ENCODE peak calls at places on chromosomes 12 and 14, in six cellular contexts. S is dorsolateral prefrontal cortex, N is endothelial cell, Y is right lobe of liver, K is neural crest cell, X is chondrocyte. G is an unnamed sample.

GRCh38 chr12:61652265-61652664 is 607.9 kb upstream of the USP15 start:
- DNase-seq in X (no peak), N (no peak), Y (no peak), K (no peak), S (no peak), G (no peak)

GRCh38 chr14:61322011-61322798 is 826 bp downstream of the PRKCH start:
- DNase-seq in K (no peak), N (no peak), Y (peak; percentile 65), S (no peak), X (no peak), G (no peak)

GRCh38 chr14:103528158-103528511 is 861 bp upstream of the TRMT61A start:
- DNase-seq in S (no peak), X (no peak), N (no peak), K (no peak), Y (no peak), G (no peak)

GRCh38 chr12:92784356-92784755 is 81.6 kb downstream of the PLEKHG7 start:
- DNase-seq in S (no peak), K (no peak), N (no peak), X (no peak), Y (no peak), G (no peak)

GRCh38 chr12:105561981-105562726 is 231.7 kb downstream of the C12orf75 start:
- DNase-seq in N (no peak), X (no peak), K (no peak), Y (no peak), S (no peak), G (no peak)

GRCh38 chr14:64841772-64842490 is 37.8 kb downstream of the SPTB start:
- DNase-seq in S (no peak), X (no peak), K (no peak), N (no peak), Y (no peak), G (no peak)

GRCh38 chr12:12901158-12901791 is 9.9 kb downstream of the GPRC5A start:
- DNase-seq in K (no peak), S (peak; percentile 48), X (no peak), Y (no peak), N (no peak), G (no peak)

GRCh38 chr14:102931580-102932285 is 9.3 kb downstream of the AMN start:
- DNase-seq in K (no peak), S (no peak), N (no peak), Y (peak; percentile 55), X (no peak), G (no peak)

GRCh38 chr12:116693259-116694227 is 44.3 kb downstream of the SPRING1 start:
- DNase-seq in K (no peak), S (no peak), Y (peak; percentile 75), X (no peak), N (no peak), G (no peak)

GRCh38 chr12:13176257-13176656 is 20.3 kb upstream of the EMP1 start:
- DNase-seq in X (no peak), S (no peak), N (no peak), K (no peak), Y (no peak), G (no peak)

GRCh38 chr12:54135621-54136027 is 53.2 kb downstream of the SMUG1 start:
- DNase-seq in Y (no peak), K (no peak), S (no peak), N (no peak), X (peak; percentile 22), G (no peak)

GRCh38 chr12:93122089-93122488 is 193.0 kb upstream of the EEA1 start:
- DNase-seq in N (no peak), Y (no peak), X (no peak), K (no peak), S (no peak), G (no peak)

GRCh38 chr12:99706736-99707473 is 59.4 kb downstream of the GARIN6 start:
- DNase-seq in Y (no peak), N (no peak), S (no peak), K (no peak), X (no peak), G (no peak)

GRCh38 chr12:102800565-102800964 is 116.5 kb downstream of the PAH start:
- DNase-seq in N (no peak), Y (no peak), K (no peak), S (no peak), X (no peak), G (no peak)

GRCh38 chr14:76720382-76720813 is 40.9 kb upstream of the VASH1 start:
- DNase-seq in S (no peak), N (peak; percentile 47), X (no peak), Y (peak; percentile 83), K (peak; percentile 26), G (no peak)

GRCh38 chr14:58177125-58177524 is 22.8 kb upstream of the ACTR10 start:
- DNase-seq in S (no peak), X (no peak), Y (no peak), K (no peak), N (no peak), G (no peak)

GRCh38 chr12:89379100-89379838 is 27.0 kb upstream of the DUSP6 start:
- DNase-seq in Y (no peak), K (no peak), X (no peak), N (no peak), S (no peak), G (no peak)

GRCh38 chr14:102323102-102323501 is 3.6 kb downstream of the ZNF839 start:
- DNase-seq in K (no peak), N (peak; percentile 34), Y (peak; percentile 77), X (no peak), S (peak; percentile 78), G (no peak)

GRCh38 chr14:95123895-95124579 is 33.3 kb downstream of the DICER1 start:
- DNase-seq in N (no peak), Y (no peak), K (no peak), X (no peak), S (no peak), G (no peak)

GRCh38 chr12:42982828-42983227 is 393.3 kb upstream of the PRICKLE1 start:
- DNase-seq in K (no peak), N (no peak), Y (no peak), S (no peak), X (no peak), G (no peak)

GRCh38 chr14:80426686-80427085 is 215.4 kb upstream of the DIO2 start:
- DNase-seq in Y (no peak), X (no peak), S (no peak), N (no peak), K (no peak), G (no peak)

GRCh38 chr14:25007832-25008231 is 42.1 kb downstream of the STXBP6 start:
- DNase-seq in S (peak; percentile 62), Y (no peak), X (no peak), N (no peak), K (no peak), G (no peak)

GRCh38 chr14:59895721-59896120 is 24.2 kb upstream of the LRRC9 start:
- DNase-seq in S (no peak), N (no peak), X (no peak), K (no peak), Y (no peak), G (no peak)

GRCh38 chr14:59900536-59900935 is 19.4 kb upstream of the LRRC9 start:
- DNase-seq in Y (no peak), X (no peak), N (no peak), K (no peak), S (no peak), G (no peak)

DNA sequence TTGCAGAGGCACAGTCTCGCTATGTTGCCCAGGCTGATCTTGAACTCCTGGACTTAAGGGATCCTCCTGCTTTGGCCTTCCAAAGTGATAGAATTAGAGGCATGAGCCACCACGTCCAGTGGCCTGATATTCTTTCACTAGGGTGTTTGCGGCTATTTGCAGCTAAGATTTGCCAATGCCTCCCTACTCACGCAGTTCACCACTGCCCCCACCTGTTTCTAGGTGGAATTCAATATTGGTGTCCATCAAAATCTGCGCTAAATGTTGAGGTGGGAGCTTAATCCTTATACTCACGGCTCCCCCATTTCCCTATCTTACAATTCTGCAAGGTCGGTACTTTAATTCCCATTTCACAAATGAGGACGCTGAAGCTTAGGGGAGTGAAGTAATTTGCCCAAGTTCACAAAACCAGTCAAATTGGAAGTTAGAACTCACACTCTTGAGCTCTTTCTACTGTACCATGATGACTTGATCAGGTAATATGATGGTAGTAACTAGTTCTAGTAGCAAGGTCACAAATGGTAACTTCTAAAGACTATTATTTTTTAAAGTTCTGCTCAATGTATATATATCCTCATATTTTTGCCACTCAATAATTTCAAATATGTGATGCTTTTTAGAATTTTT is 22.1 kb upstream of the LRRC9 start:
- DNase-seq in X (no peak), S (no peak), N (peak; percentile 53), Y (no peak), K (peak; percentile 6), G (no peak)
- TF ChIP-seq CTCF in X (peak; percentile 58), S (peak; percentile 80), N (peak; percentile 55), Y (peak; percentile 64), K (peak; percentile 64), G (no peak)

GRCh38 chr14:33884916-33885315 is 66.0 kb downstream of the EGLN3 start:
- DNase-seq in Y (no peak), X (no peak), N (no peak), K (no peak), S (no peak), G (no peak)
- TF ChIP-seq CTCF in Y (no peak), X (no peak), N (no peak), K (no peak), S (no peak), G (no peak)

GRCh38 chr12:121090576-121091125 is 42.0 kb upstream of the P2RX7 start:
- DNase-seq in K (no peak), N (no peak), Y (no peak), X (no peak), S (no peak), G (no peak)

GRCh38 chr12:121089813-121090430 is 42.8 kb upstream of the P2RX7 start:
- DNase-seq in Y (no peak), K (no peak), S (no peak), X (no peak), N (no peak), G (no peak)

GRCh38 chr12:121088208-121088585 is 44.5 kb upstream of the P2RX7 start:
- DNase-seq in N (no peak), S (no peak), K (no peak), Y (no peak), X (no peak), G (no peak)

GRCh38 chr12:121087467-121088207 is 45.0 kb upstream of the P2RX7 start:
- DNase-seq in X (no peak), S (no peak), Y (no peak), N (no peak), K (no peak), G (no peak)

DNA sequence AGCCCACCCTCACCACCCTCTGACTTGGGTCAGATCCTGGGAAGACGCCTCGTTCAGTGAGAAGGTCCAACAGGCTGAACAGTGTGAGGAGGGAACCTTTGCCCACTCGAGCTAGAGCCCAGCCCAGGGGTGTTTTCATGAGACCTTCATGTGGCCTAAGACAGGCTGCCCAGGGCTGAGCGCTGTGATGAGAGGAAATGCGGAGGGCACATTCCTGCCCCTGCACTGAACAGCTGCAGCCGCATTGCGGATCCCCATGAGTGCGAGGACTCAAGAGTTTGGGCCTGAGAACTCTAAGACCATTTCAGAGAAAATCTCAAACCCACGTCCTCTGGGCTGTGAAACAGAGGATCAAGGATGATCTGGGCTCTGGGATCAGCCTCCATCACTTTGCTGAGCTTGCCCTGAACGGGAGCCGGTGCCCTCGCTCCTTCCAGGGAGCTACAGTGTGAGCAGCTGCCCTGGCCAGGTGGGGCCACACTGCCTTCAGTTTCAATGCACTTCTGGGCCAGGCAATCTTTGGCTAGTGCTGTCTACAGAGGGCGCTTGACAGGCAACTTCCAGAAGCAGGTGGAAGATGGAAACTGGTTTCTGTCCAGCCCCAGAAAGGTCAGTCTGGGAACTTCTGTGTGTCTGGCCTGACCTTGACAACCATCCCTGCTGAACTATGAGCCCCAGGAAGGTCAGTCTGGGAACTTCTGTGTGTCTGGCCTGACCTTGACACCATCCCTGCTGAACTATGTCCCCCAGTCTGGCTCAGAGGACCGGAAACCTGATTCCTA is 43.5 kb upstream of the P2RX7 start:
- DNase-seq in S (no peak), N (no peak), Y (peak; percentile 70), X (no peak), K (no peak), G (no peak)
- TF ChIP-seq CTCF in S (no peak), N (no peak), Y (no peak), X (peak; percentile 13), K (no peak), G (no peak)

GRCh38 chr14:29536886-29537511 is 390.6 kb downstream of the PRKD1 start:
- DNase-seq in S (no peak), X (no peak), N (no peak), K (no peak), Y (no peak), G (no peak)
- TF ChIP-seq CTCF in S (peak; percentile 64), X (peak; percentile 89), N (peak; percentile 62), K (peak; percentile 73), Y (peak; percentile 48), G (no peak)

G was measured in natural killer cell.